ENCODE peak calls at places on chromosomes 5 and 9, in four cellular contexts. W, Z, O and X are unnamed samples.

GRCh38 chr5:105501315-105501714 is 1938.7 kb upstream of the NUDT12 start:
- DNase-seq in O (no peak), W (no peak), Z (no peak), X (no peak)

GRCh38 chr5:91119941-91120850 is 262.9 kb downstream of the ARRDC3 start:
- DNase-seq in O (no peak), Z (no peak), W (no peak), X (no peak)

GRCh38 chr5:177452688-177453638 is 6.3 kb downstream of the PRR7 start:
- DNase-seq in O (peak), Z (no peak), W (no peak), X (no peak)

GRCh38 chr9:34125681-34126206 is 754 bp downstream of the DCAF12 start:
- DNase-seq in O (peak), Z (peak), W (no peak), X (peak)

GRCh38 chr9:13480688-13481087 is 201.2 kb upstream of the MPDZ start:
- DNase-seq in O (no peak), Z (no peak), W (no peak), X (no peak)

GRCh38 chr5:149857499-149857898 is 87.1 kb downstream of the PDE6A start:
- DNase-seq in O (peak), W (no peak), Z (no peak), X (no peak)

GRCh38 chr5:131550606-131551005 is 84.4 kb downstream of the RAPGEF6 start:
- DNase-seq in O (no peak), Z (no peak), W (no peak), X (no peak)

GRCh38 chr5:178333821-178334481 is 101.3 kb upstream of the PHYKPL start:
- DNase-seq in Z (no peak), W (no peak), O (no peak), X (no peak)

GRCh38 chr5:151048526-151048925 is 28.1 kb downstream of the GPX3 start:
- DNase-seq in W (no peak), Z (peak), O (no peak), X (no peak)

GRCh38 chr5:147481376-147481775 is 28.5 kb downstream of the DPYSL3 start:
- DNase-seq in O (no peak), Z (no peak), W (no peak), X (no peak)

GRCh38 chr5:154815684-154816247 is 34.6 kb downstream of the FAXDC2 start:
- DNase-seq in W (no peak), O (no peak), Z (no peak), X (no peak)

DNA sequence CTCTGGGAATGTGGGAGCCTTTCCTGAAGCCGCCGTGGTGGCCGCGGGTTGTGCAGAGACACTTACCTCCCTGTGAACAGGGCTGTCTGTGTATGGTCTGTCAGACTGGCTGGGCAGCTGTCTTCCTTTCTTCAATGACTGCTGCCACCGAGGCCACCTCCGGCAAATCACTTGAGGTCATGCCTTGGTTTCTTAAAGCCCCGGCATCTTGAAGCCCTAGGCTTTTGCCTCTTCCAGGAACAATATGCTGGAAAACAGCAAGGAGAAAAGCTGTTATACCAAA is 79.5 kb upstream of the ZSWIM6 start:
- DNase-seq in Z (no peak), W (no peak), O (no peak), X (no peak)
- TF ChIP-seq RAD21 in Z (no peak), W (no peak), O (no peak), X (no peak)

GRCh38 chr9:122372856-122373845 is 2.3 kb downstream of the PTGS1 start:
- DNase-seq in Z (no peak), O (no peak), W (no peak), X (no peak)

GRCh38 chr9:122371851-122372250 is 1.0 kb downstream of the PTGS1 start:
- DNase-seq in Z (no peak), W (no peak), O (no peak), X (no peak)

GRCh38 chr9:122370303-122370702 is 521 bp upstream of the PTGS1 start:
- DNase-seq in Z (no peak), O (no peak), W (no peak), X (no peak)

GRCh38 chr9:122368642-122369041 is 2.2 kb upstream of the PTGS1 start:
- DNase-seq in O (no peak), W (no peak), Z (no peak), X (no peak)

GRCh38 chr9:122370869-122371467 is at the start of gene PTGS1:
- DNase-seq in O (peak), W (no peak), Z (peak), X (no peak)
- TF ChIP-seq SIN3A in O (no peak), W (no peak), Z (peak), X (no peak)

GRCh38 chr9:133714606-133715294 is 23.4 kb downstream of the SARDH start:
- DNase-seq in W (no peak), O (peak), Z (no peak), X (peak)

GRCh38 chr9:133715866-133716563 is 22.1 kb downstream of the SARDH start:
- DNase-seq in W (no peak), Z (peak), O (peak), X (peak)

GRCh38 chr9:133713960-133714495 is 24.1 kb downstream of the SARDH start:
- DNase-seq in W (no peak), Z (no peak), O (no peak), X (no peak)

GRCh38 chr9:133716564-133717112 is 21.5 kb downstream of the SARDH start:
- DNase-seq in W (no peak), Z (no peak), O (no peak), X (no peak)

GRCh38 chr9:133715295-133715865 is 22.8 kb downstream of the SARDH start:
- DNase-seq in W (no peak), Z (no peak), O (peak), X (no peak)
- H3K9ac ChIP-seq in W (no peak), Z (no peak), O (peak), X (peak)

GRCh38 chr9:135504262-135505229 is 4.1 kb downstream of the MRPS2 start:
- DNase-seq in W (peak), O (peak), Z (peak), X (peak)

GRCh38 chr9:135505406-135506187 is 5.1 kb downstream of the MRPS2 start:
- DNase-seq in W (no peak), Z (no peak), O (peak), X (no peak)

GRCh38 chr9:135508211-135508820 is 7.8 kb downstream of the MRPS2 start:
- DNase-seq in W (no peak), O (peak), Z (no peak), X (no peak)

GRCh38 chr9:135507104-135508035 is 6.9 kb downstream of the MRPS2 start:
- DNase-seq in Z (no peak), O (peak), W (no peak), X (no peak)

GRCh38 chr9:135506327-135507103 is 6.0 kb downstream of the MRPS2 start:
- DNase-seq in O (peak), W (no peak), Z (peak), X (no peak)
- TF ChIP-seq RAD21 in O (no peak), W (no peak), Z (no peak), X (no peak)